ENCODE peak calls at places on chromosomes 13 and 19, in four cellular contexts. K, T, J and F are unnamed samples.

GRCh38 chr19:3499738-3500428 is 591 bp downstream of the DOHH start:
- DNase-seq in K (no peak), J (no peak), T (no peak), F (no peak)

GRCh38 chr19:35752746-35753350 is 4.0 kb downstream of the HSPB6 start:
- DNase-seq in T (no peak), J (no peak), K (no peak), F (no peak)

GRCh38 chr13:97275265-97275664 is 53.1 kb downstream of the MBNL2 start:
- DNase-seq in J (no peak), K (no peak), T (peak; percentile 90), F (peak; percentile 76)

GRCh38 chr13:30224732-30225131 is 82.6 kb downstream of the KATNAL1 start:
- DNase-seq in T (peak; percentile 54), J (no peak), K (no peak), F (peak; percentile 79)

GRCh38 chr13:20474515-20474914 is 51.1 kb downstream of the CRYL1 start:
- DNase-seq in J (no peak), K (no peak), T (no peak), F (no peak)

GRCh38 chr19:54169149-54169731 is 3.7 kb downstream of the TMC4 start:
- DNase-seq in T (no peak), K (no peak), J (no peak), F (no peak)

GRCh38 chr13:39263033-39263432 is 224.8 kb downstream of the NHLRC3 start:
- DNase-seq in J (peak; percentile 15), T (peak; percentile 50), K (no peak), F (peak; percentile 43)

GRCh38 chr13:98507060-98507797 is 69.7 kb downstream of the STK24 start:
- DNase-seq in J (no peak), T (peak; percentile 59), K (peak; percentile 20), F (peak; percentile 27)

GRCh38 chr13:79548886-79549285 is 67.9 kb downstream of the NDFIP2 start:
- DNase-seq in T (no peak), J (no peak), K (no peak), F (no peak)

GRCh38 chr13:90420683-90421082 is 926.8 kb upstream of the MIR17HG start:
- DNase-seq in T (no peak), J (no peak), K (no peak), F (no peak)

GRCh38 chr19:49161987-49162386 is 4.4 kb downstream of the TRPM4 start:
- DNase-seq in T (no peak), J (no peak), K (no peak), F (peak; percentile 84)

GRCh38 chr13:107883561-107884175 is 331.7 kb downstream of the LIG4 start:
- DNase-seq in J (no peak), T (no peak), K (no peak), F (peak; percentile 92)

GRCh38 chr19:7570761-7571160 is 24.9 kb upstream of the CAMSAP3 start:
- DNase-seq in T (no peak), J (no peak), K (no peak), F (no peak)

GRCh38 chr19:2546128-2547032 is 70.5 kb downstream of the GADD45B start:
- DNase-seq in J (no peak), T (no peak), K (no peak), F (no peak)

GRCh38 chr13:27379694-27380596 is 44.5 kb upstream of the GTF3A start:
- DNase-seq in J (no peak), K (peak; percentile 41), T (peak; percentile 70), F (peak; percentile 64)

GRCh38 chr13:100128373-100128772 is 39.5 kb downstream of the PCCA start:
- DNase-seq in J (no peak), T (peak; percentile 23), K (no peak), F (peak; percentile 63)

GRCh38 chr19:16197188-16197621 is 506 bp upstream of the AP1M1 start:
- DNase-seq in K (no peak), J (no peak), T (peak; percentile 89), F (no peak)

GRCh38 chr13:108263961-108264360 is 5.6 kb upstream of the TNFSF13B start:
- DNase-seq in K (no peak), T (no peak), J (no peak), F (no peak)

GRCh38 chr13:42484396-42484795 is 89.6 kb upstream of the TNFSF11 start:
- DNase-seq in T (no peak), K (no peak), J (no peak), F (no peak)

GRCh38 chr13:102580552-102581169 is 16.1 kb upstream of the TPP2 start:
- DNase-seq in T (peak; percentile 63), J (no peak), K (peak; percentile 15), F (peak; percentile 47)

GRCh38 chr13:27644302-27644701 is 22.6 kb downstream of the POLR1D start:
- DNase-seq in T (peak; percentile 61), K (no peak), J (no peak), F (no peak)

GRCh38 chr19:2542341-2543069 is 66.6 kb downstream of the GADD45B start:
- DNase-seq in K (no peak), T (no peak), J (no peak), F (peak; percentile 26)

GRCh38 chr13:36778083-36778671 is 40.8 kb upstream of the RFXAP start:
- DNase-seq in T (peak; percentile 44), K (no peak), J (no peak), F (peak; percentile 23)

GRCh38 chr13:109783447-109783814 is 3.0 kb downstream of the IRS2 start:
- DNase-seq in J (no peak), T (no peak), K (no peak), F (no peak)

GRCh38 chr19:2039959-2040646 is 10.9 kb downstream of the MKNK2 start:
- DNase-seq in T (no peak), K (no peak), J (no peak), F (no peak)